ENCODE peak calls at places on chromosomes 6 and 20, in ten cellular contexts. H, A, G, U, B, C, I, P, L and D are unnamed samples.

GRCh38 chr20:2694519-2694918 is 1.9 kb downstream of the EBF4 start:
- DNase-seq in H (no peak), A (no peak), G (no peak), U (no peak), B (no peak), C (no peak), I (no peak), P (no peak), L (peak; percentile 31), D (no peak)

GRCh38 chr20:44961024-44961866 is 1.0 kb upstream of the TOMM34 start:
- DNase-seq in H (no peak), A (no peak), G (no peak), U (no peak), B (no peak), C (no peak), I (peak; percentile 6), P (no peak), L (no peak), D (no peak)

GRCh38 chr20:35929301-35929700 is 25.0 kb downstream of the SCAND1 start:
- DNase-seq in H (no peak), A (no peak), G (no peak), U (no peak), B (no peak), C (no peak), I (no peak), P (no peak), L (no peak), D (no peak)

GRCh38 chr6:31948753-31949413 is 3.0 kb downstream of the CFB start:
- DNase-seq in H (peak; percentile 21), A (peak; percentile 36), G (no peak), U (no peak), B (no peak), C (no peak), I (peak; percentile 71), P (no peak), L (no peak), D (no peak)

GRCh38 chr6:33578588-33579011 is 1.5 kb downstream of the BAK1 start:
- DNase-seq in H (no peak), A (no peak), G (no peak), U (no peak), B (no peak), C (no peak), I (no peak), P (no peak), L (peak; percentile 69), D (peak; percentile 82)

GRCh38 chr6:167013067-167013466 is 13.9 kb downstream of the CEP43 start:
- DNase-seq in H (no peak), A (no peak), G (no peak), U (no peak), B (no peak), C (no peak), I (no peak), P (no peak), L (no peak), D (no peak)

GRCh38 chr6:132813173-132813856 is 1.1 kb upstream of the RPS12 start:
- DNase-seq in H (peak; percentile 40), A (peak; percentile 14), G (peak; percentile 9), U (peak; percentile 25), B (peak; percentile 30), C (no peak), I (no peak), P (peak; percentile 64), L (peak; percentile 39), D (peak; percentile 65)

GRCh38 chr6:145808239-145808638 is 6.4 kb downstream of the FBXO30 start:
- DNase-seq in H (no peak), A (no peak), G (no peak), U (no peak), B (no peak), C (no peak), I (no peak), P (no peak), L (no peak), D (no peak)

GRCh38 chr6:168576388-168576787 is 135.4 kb downstream of the SMOC2 start:
- DNase-seq in H (no peak), A (no peak), G (no peak), U (no peak), B (no peak), C (no peak), I (no peak), P (no peak), L (no peak), D (no peak)

GRCh38 chr20:19780261-19780660 is 22.2 kb downstream of the RIN2 start:
- DNase-seq in H (no peak), A (no peak), G (no peak), U (no peak), B (no peak), C (no peak), I (no peak), P (no peak), L (no peak), D (no peak)

GRCh38 chr6:133062702-133063319 is 178.3 kb upstream of the EYA4 start:
- DNase-seq in H (no peak), A (no peak), G (no peak), U (no peak), B (no peak), C (no peak), I (no peak), P (no peak), L (no peak), D (no peak)

GRCh38 chr6:4474810-4475209 is 301.4 kb upstream of the CDYL start:
- DNase-seq in H (no peak), A (no peak), G (no peak), U (no peak), B (no peak), C (no peak), I (no peak), P (no peak), L (no peak), D (no peak)

GRCh38 chr6:119346450-119346849 is 3.1 kb downstream of the MAN1A1 start:
- DNase-seq in H (no peak), A (no peak), G (no peak), U (no peak), B (no peak), C (no peak), I (no peak), P (peak; percentile 48), L (no peak), D (no peak)

GRCh38 chr6:10297825-10298224 is 117.0 kb downstream of the TFAP2A start:
- DNase-seq in H (no peak), A (peak; percentile 32), G (no peak), U (no peak), B (peak; percentile 11), C (no peak), I (no peak), P (no peak), L (no peak), D (no peak)

GRCh38 chr6:63923139-63923739 is 287.6 kb downstream of the PHF3 start:
- DNase-seq in H (peak; percentile 25), A (peak; percentile 46), G (peak; percentile 17), U (no peak), B (peak; percentile 41), C (no peak), I (no peak), P (peak; percentile 56), L (peak; percentile 56), D (no peak)

GRCh38 chr20:56373942-56374341 is 15.2 kb downstream of the FAM210B start:
- DNase-seq in H (peak; percentile 91), A (peak; percentile 85), G (no peak), U (no peak), B (peak; percentile 99), C (no peak), I (peak; percentile 89), P (peak; percentile 98), L (no peak), D (no peak)

GRCh38 chr6:98828991-98829411 is 5.4 kb upstream of the POU3F2 start:
- DNase-seq in H (no peak), A (no peak), G (no peak), U (no peak), B (no peak), C (no peak), I (no peak), P (no peak), L (peak; percentile 32), D (no peak)